ENCODE peak calls at places on chromosome 7, in eight cellular contexts. I is HEK293T; P is NCI-H1105 treated with DMSO at 0.1 percent for 48 hours; D is Caco-2; L is lung microvascular endothelial cell; H is GM23248; X is naive thymus-derived CD4-positive, alpha-beta T cell; M is hypothalamus. K is an unnamed sample.

GRCh38 chr7:7416031-7416968 is 119.4 kb downstream of the COL28A1 start:
- DNase-seq in I (no peak), P (no peak), D (peak), L (no peak), H (peak), X (no peak), M (no peak), K (no peak)

GRCh38 chr7:84040365-84040764 is 154.2 kb downstream of the SEMA3A start:
- DNase-seq in I (no peak), P (peak), D (no peak), L (no peak), H (no peak), X (no peak), M (peak), K (no peak)

GRCh38 chr7:41955475-41956243 is 252.8 kb upstream of the INHBA start:
- DNase-seq in I (peak), P (no peak), D (no peak), L (peak), H (peak), X (no peak), M (peak), K (no peak)

GRCh38 chr7:73721237-73721848 is 1.9 kb upstream of the STX1A start:
- DNase-seq in I (no peak), P (peak), D (no peak), L (no peak), H (peak), X (no peak), M (peak), K (no peak)

GRCh38 chr7:151626422-151627115 is 106.9 kb upstream of the RHEB start:
- DNase-seq in I (peak), P (peak), D (peak), L (no peak), H (peak), X (no peak), M (peak), K (no peak)

GRCh38 chr7:2405601-2406345 is 2.4 kb downstream of the CHST12 start:
- DNase-seq in I (no peak), P (no peak), D (no peak), L (no peak), H (no peak), X (no peak), M (no peak), K (no peak)

GRCh38 chr7:133009426-133009825 is 72.5 kb downstream of the CHCHD3 start:
- DNase-seq in I (no peak), P (no peak), D (no peak), L (no peak), H (no peak), X (no peak), M (no peak), K (no peak)

GRCh38 chr7:144439717-144440116 is 36.2 kb upstream of the NOBOX start:
- DNase-seq in I (no peak), P (no peak), D (no peak), L (no peak), H (no peak), X (no peak), M (no peak), K (no peak)

GRCh38 chr7:111424768-111425167 is 137.5 kb downstream of the IMMP2L start:
- DNase-seq in I (no peak), P (no peak), D (no peak), L (no peak), H (peak), X (no peak), M (no peak), K (no peak)

GRCh38 chr7:81725496-81726117 is 44.2 kb downstream of the HGF start:
- DNase-seq in I (no peak), P (no peak), D (no peak), L (peak), H (peak), X (no peak), M (no peak), K (no peak)

GRCh38 chr7:24573554-24574338 is 494 bp downstream of the PALS2 start:
- DNase-seq in I (peak), P (peak), D (peak), L (peak), H (peak), X (peak), M (peak), K (peak)